ENCODE peak calls at places on chromosomes 11 and 22, in five cellular contexts. I is sigmoid colon, H is heart left ventricle, Q is Peyer's patch, F is tibial nerve. Z is an unnamed sample.

GRCh38 chr11:118443590-118444218 is 7.4 kb downstream of the KMT2A start:
- DNase-seq in I (no peak), H (no peak), Q (no peak), F (no peak), Z (no peak)

GRCh38 chr22:35301370-35301874 is 1.7 kb downstream of the TOM1 start:
- DNase-seq in I (peak), H (no peak), Q (no peak), F (peak), Z (peak)

GRCh38 chr22:24535348-24535747 is 19.6 kb downstream of the GUCD1 start:
- DNase-seq in I (no peak), H (no peak), Q (no peak), F (no peak), Z (no peak)

GRCh38 chr11:16012125-16012751 is 344.1 kb downstream of the SOX6 start:
- DNase-seq in I (no peak), H (no peak), Q (no peak), F (no peak), Z (no peak)

GRCh38 chr22:36016656-36017055 is 12.0 kb downstream of the RBFOX2 start:
- DNase-seq in I (no peak), H (no peak), Q (no peak), F (no peak), Z (no peak)

GRCh38 chr11:96316869-96317268 is 26.1 kb downstream of the MAML2 start:
- DNase-seq in I (no peak), H (no peak), Q (no peak), F (no peak), Z (no peak)

GRCh38 chr22:23789638-23790037 is 2.9 kb downstream of the SMARCB1 start:
- DNase-seq in I (no peak), H (no peak), Q (no peak), F (no peak), Z (peak)

GRCh38 chr11:1488575-1489180 is 2.1 kb upstream of the MOB2 start:
- DNase-seq in I (peak), H (no peak), Q (no peak), F (no peak), Z (peak)

GRCh38 chr11:106827687-106828086 is 190.6 kb downstream of the GUCY1A2 start:
- DNase-seq in I (no peak), H (no peak), Q (no peak), F (no peak), Z (no peak)

GRCh38 chr22:29631725-29632124 is 28.3 kb downstream of the NF2 start:
- DNase-seq in I (no peak), H (no peak), Q (no peak), F (no peak), Z (no peak)

GRCh38 chr11:72203163-72203562 is 11.2 kb downstream of the FOLR1 start:
- DNase-seq in I (no peak), H (no peak), Q (no peak), F (no peak), Z (no peak)

GRCh38 chr11:45833761-45834160 is 13.5 kb upstream of the CRY2 start:
- DNase-seq in I (no peak), H (no peak), Q (no peak), F (no peak), Z (no peak)

GRCh38 chr11:127392575-127392974 is 392.0 kb upstream of the KIRREL3 start:
- DNase-seq in I (no peak), H (no peak), Q (no peak), F (no peak), Z (no peak)

GRCh38 chr11:95659088-95659487 is 130.5 kb downstream of the FAM76B start:
- DNase-seq in I (no peak), H (no peak), Q (no peak), F (no peak), Z (no peak)

GRCh38 chr22:36470994-36471331 is 10.5 kb downstream of the TXN2 start:
- DNase-seq in I (peak), H (no peak), Q (no peak), F (no peak), Z (no peak)

GRCh38 chr22:49007013-49007653 is 820.5 kb downstream of the BRD1 start:
- DNase-seq in I (no peak), H (no peak), Q (no peak), F (no peak), Z (no peak)

GRCh38 chr11:109795234-109795633 is 298.0 kb upstream of the ZC3H12C start:
- DNase-seq in I (no peak), H (no peak), Q (no peak), F (no peak), Z (no peak)

GRCh38 chr11:15006139-15006759 is 34.1 kb upstream of the CALCA start:
- DNase-seq in I (no peak), H (no peak), Q (no peak), F (no peak), Z (no peak)

GRCh38 chr22:18023509-18024275 is 669 bp downstream of the MICAL3 start:
- DNase-seq in I (peak), H (peak), Q (no peak), F (peak), Z (peak)

GRCh38 chr11:128859563-128860441 is 7.3 kb downstream of the KCNJ1 start:
- DNase-seq in I (no peak), H (peak), Q (peak), F (peak), Z (peak)

GRCh38 chr11:3203221-3204043 is 15.2 kb downstream of the MRGPRG start:
- DNase-seq in I (peak), H (no peak), Q (no peak), F (no peak), Z (peak)

GRCh38 chr11:73182824-73183321 is 35.2 kb upstream of the P2RY2 start:
- DNase-seq in I (peak), H (peak), Q (no peak), F (no peak), Z (no peak)

GRCh38 chr11:135073444-135073843 is 661.4 kb upstream of the B3GAT1 start:
- DNase-seq in I (no peak), H (no peak), Q (no peak), F (no peak), Z (no peak)

GRCh38 chr22:50243704-50244419 is 961 bp downstream of the TUBGCP6 start:
- DNase-seq in I (no peak), H (no peak), Q (no peak), F (no peak), Z (no peak)

GRCh38 chr11:67640021-67640757 is 626 bp upstream of the TBX10 start:
- DNase-seq in I (peak), H (no peak), Q (peak), F (peak), Z (peak)

GRCh38 chr11:9385288-9385902 is 943 bp downstream of the IPO7 start:
- DNase-seq in I (no peak), H (no peak), Q (peak), F (peak), Z (no peak)

GRCh38 chr11:66015936-66016792 is 4.4 kb downstream of the CST6 start:
- DNase-seq in I (no peak), H (no peak), Q (no peak), F (no peak), Z (no peak)

GRCh38 chr11:66017354-66017753 is 5.5 kb downstream of the CST6 start:
- DNase-seq in I (no peak), H (no peak), Q (no peak), F (no peak), Z (no peak)

GRCh38 chr11:66016793-66017177 is 5.0 kb downstream of the CST6 start:
- DNase-seq in I (no peak), H (no peak), Q (no peak), F (no peak), Z (no peak)

GRCh38 chr11:66013762-66014100 is 1.9 kb downstream of the CST6 start:
- DNase-seq in I (no peak), H (no peak), Q (no peak), F (no peak), Z (no peak)

DNA sequence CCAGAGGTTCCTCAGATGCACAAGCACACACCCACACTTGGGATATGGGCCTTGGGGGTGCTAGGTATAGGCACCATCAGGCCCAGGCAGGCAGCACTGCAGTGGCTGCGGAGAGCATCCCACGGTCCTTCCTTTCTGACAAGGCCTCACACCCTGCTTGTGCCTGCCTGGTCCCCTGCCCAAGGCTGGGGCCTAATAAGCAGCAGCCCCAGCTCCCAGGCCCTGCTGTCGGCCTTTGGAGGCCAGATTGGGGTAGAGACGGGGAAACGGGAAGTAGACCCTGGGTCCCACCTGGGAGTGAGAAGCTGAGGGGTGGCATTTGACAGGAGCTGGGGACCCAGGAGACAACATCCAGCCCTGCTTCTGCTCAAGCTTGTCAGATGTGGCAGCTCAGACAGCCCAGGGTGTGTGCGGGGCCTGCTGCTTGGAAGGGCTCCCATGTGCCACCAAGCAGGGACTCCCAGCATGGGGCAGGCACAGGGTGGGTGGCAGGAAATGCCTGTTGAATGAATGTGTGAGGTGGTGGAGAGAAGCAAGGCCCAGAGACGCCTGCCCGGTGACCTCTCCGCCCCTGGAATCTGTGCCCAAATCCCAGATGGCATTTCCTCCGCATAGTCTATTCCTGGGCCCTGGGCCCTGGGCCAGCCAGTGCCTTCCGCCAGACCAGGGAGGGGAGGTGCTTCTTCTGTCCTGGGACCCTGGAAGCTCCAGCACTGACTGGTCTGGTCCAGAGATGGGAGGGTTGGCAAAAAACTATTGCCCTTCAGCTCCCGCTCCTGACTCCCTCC is 3.5 kb downstream of the CST6 start:
- DNase-seq in I (no peak), H (peak), Q (no peak), F (no peak), Z (no peak)
- TF ChIP-seq POLR2A in I (no peak), H (no peak), Q (no peak), F (no peak), Z (no peak)

DNA sequence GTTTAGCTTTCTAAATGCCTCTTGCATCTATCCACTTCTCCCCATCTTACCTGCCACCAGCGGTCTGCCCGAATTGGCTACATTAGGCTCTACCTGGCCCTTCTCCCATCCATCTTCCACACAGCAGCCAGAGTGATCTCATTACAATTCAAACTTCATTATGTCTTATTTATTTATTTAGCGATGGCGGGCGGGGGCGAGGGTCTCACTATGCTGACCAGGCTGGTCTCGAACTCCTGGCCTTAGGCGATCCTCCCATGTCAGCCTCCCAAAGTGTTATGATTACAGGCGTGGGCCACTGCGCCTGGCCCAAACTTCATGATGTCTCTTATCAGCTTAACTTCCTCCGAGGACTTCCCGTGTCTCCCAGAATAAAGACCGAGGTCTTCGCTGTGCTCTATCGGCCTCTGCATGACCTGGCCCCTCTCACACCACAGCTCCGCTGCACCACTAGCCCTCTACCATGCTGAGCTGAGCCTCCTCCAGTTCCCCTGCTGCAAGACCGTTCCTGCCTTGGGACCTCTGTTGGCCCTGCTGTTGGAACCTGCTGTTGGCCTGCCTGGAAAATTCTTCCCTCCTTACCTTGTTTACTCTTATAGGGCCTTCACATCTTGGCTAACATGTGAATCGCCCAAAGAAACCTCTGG is 870 bp upstream of the CTTN start:
- DNase-seq in I (no peak), H (no peak), Q (no peak), F (no peak), Z (no peak)
- H3K27ac ChIP-seq in I (peak), H (peak), Q (peak), F (peak), Z (peak)

GRCh38 chr11:13339196-13340153 is 61.9 kb downstream of the BMAL1 start:
- DNase-seq in I (no peak), H (no peak), Q (no peak), F (no peak), Z (no peak)

GRCh38 chr11:13336246-13336873 is 58.8 kb downstream of the BMAL1 start:
- DNase-seq in I (no peak), H (no peak), Q (no peak), F (no peak), Z (no peak)

GRCh38 chr11:13341028-13341427 is 63.4 kb downstream of the BMAL1 start:
- DNase-seq in I (no peak), H (no peak), Q (no peak), F (no peak), Z (no peak)

GRCh38 chr11:13337986-13338436 is 60.4 kb downstream of the BMAL1 start:
- DNase-seq in I (no peak), H (no peak), Q (no peak), F (no peak), Z (no peak)

GRCh38 chr11:13338437-13339069 is 61.0 kb downstream of the BMAL1 start:
- DNase-seq in I (no peak), H (no peak), Q (no peak), F (no peak), Z (no peak)
- H3K4me3 ChIP-seq in I (no peak), H (peak), Q (no peak), F (peak), Z (peak)

GRCh38 chr22:42962295-42963230 is 52.4 kb downstream of the PACSIN2 start:
- DNase-seq in I (no peak), H (no peak), Q (no peak), F (no peak), Z (no peak)
- TF ChIP-seq POLR2A in I (no peak), H (no peak), Q (peak), F (no peak), Z (no peak)

GRCh38 chr22:41191467-41191866 is 13.6 kb upstream of the L3MBTL2 start:
- DNase-seq in I (peak), H (no peak), Q (no peak), F (no peak), Z (no peak)

GRCh38 chr22:41197808-41198585 is 7.1 kb upstream of the L3MBTL2 start:
- DNase-seq in I (no peak), H (peak), Q (peak), F (no peak), Z (no peak)

GRCh38 chr22:41193829-41194228 is 11.3 kb upstream of the L3MBTL2 start:
- DNase-seq in I (no peak), H (no peak), Q (no peak), F (no peak), Z (no peak)

GRCh38 chr22:41201146-41201545 is 4.0 kb upstream of the L3MBTL2 start:
- DNase-seq in I (no peak), H (no peak), Q (no peak), F (no peak), Z (no peak)

GRCh38 chr22:41197046-41197807 is 7.9 kb upstream of the L3MBTL2 start:
- DNase-seq in I (peak), H (peak), Q (peak), F (peak), Z (peak)
- H3K27ac ChIP-seq in I (peak), H (peak), Q (peak), F (peak), Z (no peak)

GRCh38 chr11:57775474-57775873 is 13.9 kb downstream of the CTNND1 start:
- DNase-seq in I (no peak), H (peak), Q (no peak), F (peak), Z (no peak)
- H3K4me3 ChIP-seq in I (no peak), H (peak), Q (no peak), F (no peak), Z (peak)

DNA sequence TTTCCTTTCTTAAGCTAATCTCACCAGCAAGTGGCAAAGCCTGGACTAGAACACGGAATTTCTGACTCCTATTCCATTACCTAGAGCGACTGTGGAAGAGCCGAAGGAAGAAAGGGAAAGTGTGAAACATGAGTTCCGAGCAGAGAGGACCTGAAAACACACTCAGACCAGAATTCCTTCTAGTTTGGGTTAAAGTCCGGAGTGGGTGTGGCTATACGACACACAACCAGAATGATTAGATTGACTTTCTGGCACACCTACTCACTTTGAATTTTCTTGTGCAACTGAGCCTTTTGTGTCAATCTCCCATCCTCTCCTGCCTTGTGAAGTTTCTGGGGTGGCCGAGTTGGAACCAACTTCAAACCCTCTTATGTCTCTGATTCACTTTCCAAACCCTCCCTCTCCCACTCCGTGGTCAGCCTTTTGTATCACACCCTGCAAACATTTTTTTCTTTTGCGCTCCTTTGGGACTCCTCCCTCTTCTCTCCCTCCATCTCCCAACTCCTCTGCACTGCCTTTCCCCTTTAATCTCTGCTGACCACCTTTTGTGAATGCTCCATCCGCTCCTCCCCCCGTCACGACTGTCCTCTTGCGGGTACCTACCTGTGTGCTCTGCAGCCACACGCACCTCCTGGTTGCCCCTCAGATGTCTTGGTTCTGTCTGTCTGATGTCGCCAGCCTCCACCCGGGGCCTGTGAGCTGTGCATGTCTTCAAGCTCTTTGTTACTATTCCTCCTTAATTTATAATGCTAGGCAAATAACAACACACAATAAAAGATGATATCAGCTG is 86.3 kb upstream of the BLID start:
- DNase-seq in I (peak), H (no peak), Q (no peak), F (no peak), Z (no peak)
- TF ChIP-seq POLR2A in I (no peak), H (no peak), Q (no peak), F (no peak), Z (no peak)

GRCh38 chr11:18054511-18055103 is 8.5 kb upstream of the TPH1 start:
- DNase-seq in I (no peak), H (no peak), Q (no peak), F (no peak), Z (no peak)

GRCh38 chr11:18050853-18051252 is 4.8 kb upstream of the TPH1 start:
- DNase-seq in I (no peak), H (no peak), Q (no peak), F (no peak), Z (no peak)

GRCh38 chr11:18061351-18061750 is 15.3 kb upstream of the TPH1 start:
- DNase-seq in I (no peak), H (no peak), Q (no peak), F (no peak), Z (no peak)

GRCh38 chr11:18056561-18057181 is 10.6 kb upstream of the TPH1 start:
- DNase-seq in I (no peak), H (no peak), Q (no peak), F (no peak), Z (no peak)
- H3K27ac ChIP-seq in I (no peak), H (no peak), Q (no peak), F (no peak), Z (no peak)

DNA sequence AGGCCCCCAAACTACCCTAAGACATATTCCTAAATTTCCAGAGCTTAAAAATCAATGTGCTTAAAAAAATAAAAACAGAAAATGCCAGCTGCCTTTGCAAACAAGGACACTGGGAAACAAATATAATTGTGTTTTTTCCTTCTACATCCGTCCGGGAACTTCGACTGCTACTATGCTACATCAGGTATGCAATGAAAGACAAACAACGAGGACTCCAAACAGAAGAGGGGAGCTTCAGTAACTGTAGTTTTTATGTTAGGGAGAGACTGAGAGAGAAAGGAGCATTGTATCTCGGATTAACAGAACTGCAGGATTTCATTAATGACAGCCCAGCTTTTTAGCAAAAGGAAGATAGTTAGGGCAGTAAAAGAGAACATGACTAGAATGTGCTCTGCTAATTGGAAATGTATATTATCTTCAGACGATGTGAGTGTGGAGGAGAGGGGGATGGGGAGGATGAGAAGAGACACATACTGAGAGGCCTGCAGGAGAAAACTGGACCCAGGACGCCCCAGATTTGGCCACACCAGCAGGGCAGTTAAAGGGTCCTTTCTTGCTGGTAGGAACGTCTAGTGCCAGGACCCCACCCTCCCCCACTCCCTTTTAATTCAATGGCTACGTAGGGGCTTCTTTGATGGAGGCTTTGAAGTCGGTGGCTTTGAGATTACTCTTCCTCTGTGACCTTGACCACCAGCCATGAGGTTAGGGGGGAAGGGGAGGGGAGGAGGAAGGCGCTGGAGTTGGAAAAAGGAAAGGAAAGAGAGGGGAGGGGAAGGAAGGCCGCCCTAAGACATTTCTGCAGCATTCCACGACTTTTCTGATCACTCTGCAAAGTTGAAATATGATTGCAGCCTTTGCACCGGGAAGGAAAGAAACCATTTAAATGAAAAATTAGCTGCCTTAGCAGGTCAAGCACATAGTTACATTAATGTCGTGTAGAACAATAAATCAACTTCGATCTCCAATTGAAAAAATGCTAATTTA is 187.1 kb downstream of the BLID start:
- DNase-seq in I (no peak), H (no peak), Q (no peak), F (no peak), Z (no peak)
- H3K4me3 ChIP-seq in I (no peak), H (peak), Q (no peak), F (no peak), Z (no peak)

Z was measured in spleen.